ENCODE peak calls at places on chromosomes 7 and 10, in five cellular contexts. K is GM12878, A is HL-60, M is SK-N-SH, S is K562. Z is an unnamed sample.

GRCh38 chr7:28516390-28517145 is 104.2 kb downstream of the CREB5 start:
- DNase-seq in S (no peak), A (no peak), K (no peak), M (no peak), Z (no peak)

GRCh38 chr10:86310702-86311101 is 55.9 kb downstream of the GRID1 start:
- DNase-seq in S (no peak), A (no peak), M (no peak), K (no peak), Z (no peak)

GRCh38 chr10:91590904-91591791 is 41.7 kb downstream of the PPP1R3C start:
- DNase-seq in M (peak), A (no peak), K (no peak), S (peak), Z (no peak)

GRCh38 chr7:66558660-66559465 is 69.8 kb upstream of the KCTD7 start:
- DNase-seq in S (no peak), A (no peak), K (no peak), M (peak), Z (no peak)

GRCh38 chr10:52050429-52051047 is 263.5 kb upstream of the DKK1 start:
- DNase-seq in A (no peak), M (no peak), S (no peak), K (no peak), Z (no peak)

GRCh38 chr10:29319205-29319781 is 30.4 kb downstream of the LYZL1 start:
- DNase-seq in K (no peak), M (no peak), A (no peak), S (no peak), Z (peak)

GRCh38 chr10:67839957-67840356 is 2.0 kb upstream of the DNAJC12 start:
- DNase-seq in A (no peak), K (no peak), M (no peak), S (no peak), Z (no peak)

GRCh38 chr7:42212541-42213090 is 24.4 kb downstream of the GLI3 start:
- DNase-seq in S (no peak), A (no peak), M (no peak), K (no peak), Z (no peak)

GRCh38 chr10:118106426-118106825 is 59.7 kb upstream of the RAB11FIP2 start:
- DNase-seq in M (no peak), K (no peak), S (peak), A (no peak), Z (peak)

GRCh38 chr10:69458426-69459100 is 7.3 kb downstream of the TSPAN15 start:
- DNase-seq in K (no peak), M (no peak), A (no peak), S (no peak), Z (no peak)

GRCh38 chr7:101172005-101172853 is 6.9 kb upstream of the VGF start:
- DNase-seq in A (no peak), K (no peak), S (no peak), M (peak), Z (no peak)

GRCh38 chr10:99276848-99277486 is 41.3 kb upstream of the HPSE2 start:
- DNase-seq in K (no peak), S (peak), A (no peak), M (peak), Z (peak)

GRCh38 chr7:132930881-132931280 is 151.0 kb downstream of the CHCHD3 start:
- DNase-seq in A (no peak), M (no peak), S (peak), K (no peak), Z (peak)

GRCh38 chr7:113285411-113285810 is 167.1 kb upstream of the SMIM30 start:
- DNase-seq in S (no peak), A (no peak), M (no peak), K (no peak), Z (no peak)

GRCh38 chr7:91512958-91513357 is 248.7 kb downstream of the FZD1 start:
- DNase-seq in K (no peak), M (peak), A (peak), S (no peak), Z (no peak)

GRCh38 chr10:33453081-33453850 is 118.8 kb upstream of the NRP1 start:
- DNase-seq in A (no peak), K (no peak), S (no peak), M (no peak), Z (no peak)

GRCh38 chr10:114525368-114525949 is 121.2 kb upstream of the AFAP1L2 start:
- DNase-seq in S (no peak), K (no peak), M (no peak), A (no peak), Z (no peak)

GRCh38 chr10:71735709-71736569 is 16.4 kb upstream of the C10orf105 start:
- DNase-seq in K (no peak), M (no peak), S (no peak), A (no peak), Z (no peak)

GRCh38 chr7:122543891-122544290 is 155.0 kb downstream of the RNF133 start:
- DNase-seq in S (no peak), K (no peak), M (no peak), A (no peak), Z (no peak)

GRCh38 chr7:153247926-153248325 is 488.4 kb downstream of the ACTR3B start:
- DNase-seq in S (no peak), K (no peak), A (no peak), M (no peak), Z (no peak)

GRCh38 chr7:129089521-129090212 is 34.8 kb upstream of the TNPO3 start:
- DNase-seq in S (no peak), M (no peak), K (peak), A (no peak), Z (no peak)

GRCh38 chr7:42878303-42878702 is 33.6 kb downstream of the C7orf25 start:
- DNase-seq in M (no peak), S (no peak), K (no peak), A (peak), Z (no peak)

GRCh38 chr7:29158748-29159147 is 12.4 kb upstream of the CPVL start:
- DNase-seq in S (no peak), A (no peak), K (no peak), M (peak), Z (no peak)

GRCh38 chr10:102460836-102461186 is 9.5 kb upstream of the C10orf95 start:
- DNase-seq in S (no peak), A (no peak), K (no peak), M (no peak), Z (no peak)

GRCh38 chr7:73721237-73721848 is 1.9 kb upstream of the STX1A start:
- DNase-seq in M (peak), S (no peak), K (no peak), A (no peak), Z (no peak)

GRCh38 chr7:138584696-138585095 is 116.5 kb downstream of the SVOPL start:
- DNase-seq in A (no peak), S (no peak), K (no peak), M (no peak), Z (no peak)

GRCh38 chr10:71272122-71272771 is 46.8 kb upstream of the SLC29A3 start:
- DNase-seq in K (no peak), A (no peak), S (no peak), M (peak), Z (no peak)

GRCh38 chr10:78199759-78200158 is 166.1 kb downstream of the RPS24 start:
- DNase-seq in M (no peak), S (no peak), K (no peak), A (no peak), Z (no peak)

GRCh38 chr7:1692500-1693418 is 22.7 kb downstream of the ELFN1 start:
- DNase-seq in S (no peak), A (no peak), K (no peak), M (peak), Z (no peak)

GRCh38 chr7:51090411-51090810 is 226.2 kb downstream of the COBL start:
- DNase-seq in K (no peak), S (no peak), M (no peak), A (no peak), Z (no peak)

GRCh38 chr10:110032801-110033723 is 25.3 kb downstream of the ADD3 start:
- DNase-seq in S (no peak), M (peak), K (no peak), A (no peak), Z (no peak)

GRCh38 chr7:129501760-129502707 is at the start of gene SMKR1:
- DNase-seq in S (peak), M (peak), A (peak), K (peak), Z (no peak)

GRCh38 chr7:40008218-40008815 is 58.3 kb downstream of the CDK13 start:
- DNase-seq in S (no peak), M (no peak), A (no peak), K (no peak), Z (no peak)

GRCh38 chr7:153190452-153190851 is 430.9 kb downstream of the ACTR3B start:
- DNase-seq in M (peak), S (peak), K (no peak), A (no peak), Z (no peak)

GRCh38 chr7:12629816-12630614 is 57.4 kb upstream of the ARL4A start:
- DNase-seq in M (peak), S (no peak), A (no peak), K (no peak), Z (no peak)

GRCh38 chr10:61411651-61412050 is 41.5 kb downstream of the TMEM26 start:
- DNase-seq in M (no peak), A (no peak), S (no peak), K (no peak), Z (no peak)

GRCh38 chr10:123019264-123019663 is 10.5 kb downstream of the ACADSB start:
- DNase-seq in S (no peak), K (no peak), M (no peak), A (no peak), Z (peak)

GRCh38 chr10:131631619-131632018 is 269.2 kb upstream of the PPP2R2D start:
- DNase-seq in M (no peak), S (no peak), K (no peak), A (no peak), Z (no peak)

GRCh38 chr10:131636116-131636515 is 264.7 kb upstream of the PPP2R2D start:
- DNase-seq in M (no peak), S (no peak), K (no peak), A (no peak), Z (no peak)

GRCh38 chr10:131626274-131626673 is 274.5 kb upstream of the PPP2R2D start:
- DNase-seq in A (no peak), S (no peak), K (no peak), M (no peak), Z (no peak)

GRCh38 chr10:131629026-131629425 is 271.8 kb upstream of the PPP2R2D start:
- DNase-seq in A (no peak), K (no peak), S (no peak), M (no peak), Z (no peak)

DNA sequence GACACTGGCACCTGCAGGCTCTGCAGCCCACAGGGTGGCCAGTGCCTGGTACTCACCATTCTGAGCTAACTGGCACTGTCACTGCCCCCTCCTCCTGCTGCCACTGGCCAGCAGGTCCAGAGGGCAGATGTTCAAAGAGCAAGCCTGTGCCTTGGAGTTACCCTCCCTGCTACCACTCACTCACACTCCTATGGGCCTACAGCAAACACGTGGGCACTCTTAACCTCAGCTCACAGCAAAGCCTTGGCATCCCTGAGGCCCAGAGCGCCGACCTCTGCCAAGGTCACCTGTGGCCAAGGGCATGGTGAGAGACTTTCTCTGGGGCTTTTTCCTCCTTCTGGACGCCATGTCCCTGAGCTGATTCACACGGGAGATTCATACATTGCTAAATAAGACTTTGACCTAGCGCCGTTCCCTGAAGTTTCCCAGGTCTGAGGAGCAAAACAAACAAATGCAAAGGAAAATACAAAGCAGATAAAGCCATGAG is 270.0 kb upstream of the PPP2R2D start:
- DNase-seq in A (no peak), M (no peak), S (no peak), K (no peak), Z (no peak)
- TF ChIP-seq GABPA in A (no peak), M (no peak), S (no peak), K (no peak), Z (no peak)

GRCh38 chr10:128854965-128855364 is 612.1 kb upstream of the MGMT start:
- DNase-seq in A (no peak), K (no peak), S (no peak), M (no peak), Z (peak)
- H3K27ac ChIP-seq in A (no peak), K (no peak), S (no peak), M (no peak), Z (no peak)

GRCh38 chr10:112821042-112821441 is 129.0 kb upstream of the TCF7L2 start:
- DNase-seq in K (no peak), M (no peak), S (no peak), A (no peak), Z (no peak)

GRCh38 chr10:112821663-112822062 is 128.4 kb upstream of the TCF7L2 start:
- DNase-seq in S (no peak), A (no peak), M (no peak), K (no peak), Z (peak)

GRCh38 chr10:112823007-112823406 is 127.0 kb upstream of the TCF7L2 start:
- DNase-seq in M (no peak), S (no peak), K (no peak), A (no peak), Z (no peak)

GRCh38 chr10:112826018-112826697 is 123.9 kb upstream of the TCF7L2 start:
- DNase-seq in A (no peak), S (no peak), K (no peak), M (peak), Z (no peak)

GRCh38 chr10:112823604-112824003 is 126.4 kb upstream of the TCF7L2 start:
- DNase-seq in K (no peak), S (no peak), A (no peak), M (no peak), Z (no peak)
- TF ChIP-seq REST in K (no peak), S (no peak), A (no peak), M (no peak), Z (no peak)

DNA sequence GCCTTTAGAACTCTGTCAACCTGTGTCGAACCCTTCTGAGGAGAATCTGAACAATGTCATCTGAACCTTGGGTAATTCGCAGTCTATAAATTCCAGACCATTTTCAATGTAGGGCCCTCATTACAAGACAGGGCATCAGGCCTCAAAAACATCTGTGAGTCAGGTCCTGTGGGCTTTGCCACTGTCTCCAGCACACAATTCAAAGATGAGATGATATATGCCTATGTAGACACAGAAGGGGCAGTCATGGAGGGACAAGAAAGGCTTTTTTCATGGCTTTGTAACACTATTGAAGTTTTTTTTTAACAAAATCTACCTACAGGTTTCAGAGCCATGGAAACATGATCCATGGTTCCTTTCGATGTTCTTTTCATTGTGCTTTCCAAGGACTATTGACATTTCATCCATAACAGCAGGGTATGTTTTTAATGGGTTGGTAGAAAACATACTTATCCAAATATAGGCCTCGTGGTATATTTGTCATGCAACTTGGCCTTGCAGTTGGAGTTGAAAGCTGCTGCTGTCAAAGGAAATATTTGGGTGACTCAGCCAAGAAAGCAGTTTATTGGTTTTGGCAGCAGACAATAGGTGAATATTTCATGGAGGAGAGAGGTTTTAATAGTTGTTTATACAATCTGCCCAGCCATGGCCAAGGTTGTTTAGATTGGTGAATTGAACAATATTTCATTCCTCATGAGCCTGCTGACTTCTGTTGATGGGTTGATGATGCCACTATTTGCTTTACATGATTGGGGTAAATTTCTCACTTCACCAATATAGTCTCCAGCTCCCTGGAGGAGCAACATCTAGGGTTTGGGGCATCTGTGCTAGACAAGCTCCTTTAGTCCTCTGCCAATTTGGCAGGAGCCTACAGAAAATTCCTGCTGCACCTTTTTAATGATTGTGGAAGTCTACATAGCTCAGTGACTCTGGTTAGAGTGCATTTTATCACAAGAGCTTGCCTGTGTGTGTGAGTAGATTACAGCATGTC is 158.4 kb upstream of the TMEM72 start:
- DNase-seq in M (no peak), A (no peak), K (no peak), S (no peak), Z (no peak)
- TF ChIP-seq GABPA in M (no peak), A (no peak), K (no peak), S (no peak), Z (no peak)

DNA sequence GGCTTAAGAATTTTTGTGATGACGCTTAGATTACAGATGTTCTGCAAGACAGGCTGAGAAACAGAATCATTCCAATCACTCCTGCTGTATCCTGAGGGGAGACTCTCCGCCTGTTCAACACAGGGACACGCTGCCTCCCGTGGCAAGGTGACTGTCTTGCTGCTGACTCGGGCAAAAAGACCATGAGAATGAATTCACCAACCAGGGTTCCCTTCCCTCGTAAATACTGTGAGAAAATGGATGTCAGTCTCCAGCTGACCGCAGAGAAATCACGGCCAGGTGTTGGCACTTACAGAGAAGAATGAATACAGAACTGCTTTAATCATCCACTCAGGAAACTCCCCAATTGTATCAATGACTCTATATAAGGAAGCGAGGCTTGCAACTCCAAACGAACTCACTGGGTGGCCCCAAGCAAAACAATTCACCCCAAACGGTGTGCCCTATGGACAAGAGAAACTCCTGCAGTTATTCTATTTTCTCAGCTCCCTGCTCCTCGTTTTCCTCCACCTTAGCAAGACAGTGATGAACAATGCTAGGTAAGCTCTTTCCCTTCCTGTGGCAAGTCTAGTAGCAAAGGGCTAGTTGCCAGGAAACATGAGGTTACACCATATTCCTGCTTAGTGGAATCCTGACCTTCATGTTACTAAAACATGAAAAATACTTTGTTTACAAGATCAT is 22.8 kb downstream of the GNA12 start:
- DNase-seq in A (no peak), K (peak), M (peak), S (no peak), Z (no peak)
- H3K27ac ChIP-seq in A (no peak), K (peak), M (peak), S (no peak), Z (peak)

GRCh38 chr7:149830997-149831729 is 7.0 kb upstream of the ZNF862 start:
- DNase-seq in M (peak), S (no peak), K (no peak), A (no peak), Z (no peak)
- TF ChIP-seq REST in M (no peak), S (no peak), K (no peak), A (no peak), Z (no peak)

GRCh38 chr10:969473-970150 is 18.6 kb upstream of the GTPBP4 start:
- DNase-seq in K (no peak), M (no peak), A (no peak), S (no peak), Z (peak)
- TF ChIP-seq GABPA in K (no peak), M (no peak), A (no peak), S (no peak), Z (no peak)

GRCh38 chr7:94434031-94434430 is 39.3 kb downstream of the COL1A2 start:
- DNase-seq in A (no peak), M (no peak), K (no peak), S (no peak), Z (no peak)
- H3K27ac ChIP-seq in A (no peak), M (no peak), K (no peak), S (no peak), Z (no peak)

Z was measured in HepG2.